ENCODE peak calls at places on chromosomes 4 and X, in five cellular contexts. Q is stimulated activated CD8-positive, alpha-beta memory T cell treated with anti-CD3 and anti-CD28 coated beads, Interleukin-7, amount 100 ng/mL, for 24 hours; H is iris pigment epithelial cell; A is fibroblast of lung; P is ovary. N is an unnamed sample.

GRCh38 chrX:119758682-119759332 is 419 bp downstream of the SOWAHD start:
- DNase-seq in Q (no peak), H (no peak), A (no peak), P (peak), N (no peak)

GRCh38 chrX:538311-538710 is 92.3 kb upstream of the SHOX start:
- DNase-seq in Q (no peak), H (no peak), A (no peak), P (no peak), N (no peak)

GRCh38 chrX:135275973-135276372 is 24.1 kb downstream of the ETDA start:
- DNase-seq in Q (no peak), H (no peak), A (no peak), P (no peak), N (no peak)

GRCh38 chrX:40736170-40736505 is 796 bp upstream of the MED14 start:
- DNase-seq in Q (no peak), H (no peak), A (no peak), P (no peak), N (no peak)

GRCh38 chrX:13750204-13750603 is 15.7 kb downstream of the OFD1 start:
- DNase-seq in Q (no peak), H (peak), A (peak), P (no peak), N (no peak)

GRCh38 chrX:102517331-102517730 is 792 bp upstream of the TMSB15A start:
- DNase-seq in Q (no peak), H (peak), A (peak), P (no peak), N (no peak)

GRCh38 chrX:7996414-7996813 is 69.2 kb upstream of the PNPLA4 start:
- DNase-seq in Q (no peak), H (peak), A (peak), P (peak), N (no peak)

GRCh38 chr4:39539026-39539690 is 11.9 kb upstream of the UGDH start:
- DNase-seq in Q (no peak), H (peak), A (peak), P (no peak), N (no peak)

GRCh38 chrX:119880076-119880475 is 8.4 kb downstream of the NDUFA1 start:
- DNase-seq in Q (no peak), H (no peak), A (no peak), P (no peak), N (no peak)

GRCh38 chr4:75542824-75543223 is 13.0 kb upstream of the ODAPH start:
- DNase-seq in Q (no peak), H (peak), A (peak), P (no peak), N (no peak)

N was measured in coronary artery.